ENCODE peak calls at places on chromosomes 5 and 9, in five cellular contexts. I is K562, F is HepG2, G is H1, S is GM12878. N is an unnamed sample. For H3K79me2, the result is how much of the 10 kb centered on the place peaks cover.

GRCh38 chr5:167294861-167295685 is 996.4 kb upstream of the WWC1 start:
- DNase-seq in G (no peak), I (no peak), S (no peak), F (no peak), N (peak)

GRCh38 chr5:111432828-111433536 is 79.4 kb downstream of the STARD4 start:
- DNase-seq in F (no peak), I (no peak), G (no peak), S (no peak), N (no peak)

GRCh38 chr5:141477815-141478214 is 2.0 kb downstream of the PCDHGC3 start:
- DNase-seq in G (no peak), S (no peak), F (no peak), I (no peak), N (peak)

GRCh38 chr5:45355189-45355992 is 340.8 kb downstream of the HCN1 start:
- DNase-seq in G (no peak), I (no peak), S (no peak), F (no peak), N (no peak)

GRCh38 chr5:170184007-170184687 is 48.6 kb upstream of the C5orf58 start:
- DNase-seq in S (no peak), F (peak), I (peak), G (peak), N (peak)

GRCh38 chr9:135523521-135524129 is 2.4 kb downstream of the LCN1 start:
- DNase-seq in G (no peak), S (no peak), F (no peak), I (no peak), N (no peak)

GRCh38 chr5:58922392-58923171 is 339.7 kb downstream of the RAB3C start:
- DNase-seq in G (no peak), I (no peak), F (no peak), S (no peak), N (no peak)

GRCh38 chr9:96566401-96567202 is 53.0 kb downstream of the CDC14B start:
- DNase-seq in G (peak), S (no peak), I (peak), F (peak), N (peak)

GRCh38 chr5:143054480-143054941 is 284.3 kb downstream of the ARHGAP26 start:
- DNase-seq in G (no peak), F (no peak), S (peak), I (no peak), N (no peak)

GRCh38 chr5:38878391-38879090 is 32.7 kb downstream of the OSMR start:
- DNase-seq in I (no peak), F (no peak), G (no peak), S (no peak), N (no peak)

GRCh38 chr9:91750343-91750742 is 199.7 kb downstream of the ROR2 start:
- DNase-seq in S (no peak), G (no peak), I (no peak), F (no peak), N (peak)

GRCh38 chr9:133114451-133114885 is 6.6 kb downstream of the RALGDS start:
- DNase-seq in S (no peak), I (no peak), G (no peak), F (no peak), N (peak)
- H3K79me2 ChIP-seq in S (half or more), I (half or more), G (under half), F (under half), N (under half)

DNA sequence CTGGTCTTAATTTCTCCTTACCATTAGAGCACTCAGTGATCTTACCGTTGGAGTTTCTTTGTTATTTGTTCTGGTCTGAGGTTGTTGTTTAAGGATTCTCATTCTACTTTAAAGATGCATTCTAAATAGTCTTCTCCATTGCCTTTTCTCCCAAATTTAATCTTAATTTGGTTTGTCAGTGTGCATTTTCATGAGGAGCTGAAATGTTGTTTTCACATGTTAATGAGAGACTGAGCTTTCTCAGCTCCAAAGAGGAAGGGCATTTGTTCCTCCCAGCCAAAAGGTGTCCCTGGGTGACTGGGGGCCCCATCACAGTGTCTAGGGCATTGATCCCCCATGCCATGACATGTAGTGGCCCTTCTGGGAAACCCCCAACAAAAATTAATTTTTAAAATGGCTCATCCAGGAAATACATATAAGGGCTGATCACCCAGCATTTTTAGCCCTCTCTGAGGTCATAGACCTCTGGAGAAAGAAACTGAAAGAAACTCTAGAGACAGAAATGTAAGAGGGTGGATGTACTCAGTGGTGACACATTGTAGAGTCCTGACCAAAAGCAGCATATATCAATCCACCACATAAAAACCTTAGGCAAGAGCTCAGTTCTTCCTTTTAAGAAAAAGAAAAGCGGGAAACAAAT is 240.4 kb upstream of the RAI14 start:
- DNase-seq in F (no peak), I (peak), S (peak), G (no peak), N (no peak)
- TF ChIP-seq RFX5 in F (no peak), I (no peak), S (no peak), G (no peak), N (no peak)

GRCh38 chr9:81405199-81405598 is 284.1 kb downstream of the TLE1 start:
- DNase-seq in S (no peak), F (no peak), G (no peak), I (no peak), N (no peak)
- H3K79me2 ChIP-seq in S (under half), F (under half), G (under half), I (under half), N (under half)

GRCh38 chr5:56977822-56978221 is 25.9 kb upstream of the MIER3 start:
- DNase-seq in S (no peak), I (no peak), F (peak), G (no peak), N (no peak)

GRCh38 chr5:56983593-56984361 is 31.9 kb upstream of the MIER3 start:
- DNase-seq in S (no peak), I (peak), G (no peak), F (peak), N (no peak)

GRCh38 chr5:56984445-56984844 is 32.5 kb upstream of the MIER3 start:
- DNase-seq in F (no peak), G (no peak), I (no peak), S (no peak), N (no peak)

GRCh38 chr5:56979968-56980367 is 28.0 kb upstream of the MIER3 start:
- DNase-seq in G (no peak), I (no peak), S (no peak), F (peak), N (no peak)

GRCh38 chr5:56981906-56982305 is 30.0 kb upstream of the MIER3 start:
- DNase-seq in S (no peak), I (no peak), F (no peak), G (no peak), N (no peak)
- TF ChIP-seq RFX5 in S (no peak), I (no peak), F (no peak), G (no peak), N (no peak)

DNA sequence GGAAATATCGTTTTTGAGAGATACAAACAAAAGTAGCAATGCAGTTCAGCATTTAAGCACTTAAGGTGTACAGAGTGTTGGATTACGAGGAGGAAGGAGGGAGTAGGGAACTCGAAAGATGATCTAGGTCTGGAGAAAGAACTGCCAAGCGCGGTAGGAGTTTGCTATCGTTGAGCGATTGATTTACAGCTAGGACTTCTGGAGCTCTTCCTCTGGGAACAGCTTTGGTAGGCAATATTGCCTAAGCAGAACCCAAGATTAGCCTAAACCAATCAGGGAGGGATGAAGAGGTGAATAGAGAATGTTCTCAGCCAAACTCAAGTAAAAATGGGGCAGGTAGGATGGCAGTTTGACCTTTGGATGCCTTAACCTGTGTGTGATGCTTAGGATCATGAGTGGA is 975 bp downstream of the CLTA start:
- DNase-seq in S (no peak), F (no peak), I (no peak), G (no peak), N (no peak)
- H3K79me2 ChIP-seq in S (under half), F (under half), I (under half), G (under half), N (half or more)

GRCh38 chr5:53161876-53162275 is 52.3 kb upstream of the MOCS2 start:
- DNase-seq in I (no peak), F (no peak), G (no peak), S (no peak), N (no peak)
- TF ChIP-seq RFX5 in I (no peak), F (no peak), G (no peak), S (no peak), N (no peak)

DNA sequence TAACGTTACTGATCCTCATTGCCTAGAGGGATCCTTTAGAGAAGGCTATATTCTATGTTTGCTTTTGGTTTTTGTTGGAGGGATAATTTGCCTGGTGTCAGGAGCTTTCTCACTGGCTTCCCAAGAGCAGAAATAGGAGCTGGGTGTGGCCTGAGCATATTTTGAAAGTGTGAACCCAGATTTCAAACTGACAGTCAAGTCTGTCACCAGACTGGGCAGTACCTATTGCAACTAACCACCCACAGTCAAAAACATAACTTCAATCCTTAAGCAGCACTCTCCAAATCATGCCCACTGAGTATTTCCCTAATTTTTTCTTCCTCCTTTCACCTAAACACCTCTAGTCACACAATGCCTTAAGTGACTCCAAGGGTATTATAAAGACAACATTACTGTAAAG is 278.4 kb downstream of the EBF1 start:
- DNase-seq in F (no peak), S (no peak), I (no peak), G (no peak), N (no peak)
- H3K79me2 ChIP-seq in F (under half), S (under half), I (under half), G (under half), N (under half)